ENCODE peak calls at places on chromosomes 11 and 22, in five cellular contexts. Y, U, H, L and W are unnamed samples.

GRCh38 chr11:2196970-2197770 is 25.6 kb upstream of the TH start:
- DNase-seq in Y (peak; percentile 69), L (peak; percentile 76), H (peak; percentile 38), U (no peak), W (peak; percentile 87)

GRCh38 chr11:128226106-128226716 is 361.1 kb downstream of the ETS1 start:
- DNase-seq in Y (no peak), U (no peak), L (no peak), H (no peak), W (no peak)

GRCh38 chr22:25183959-25184619 is 15.6 kb upstream of the CRYBB3 start:
- DNase-seq in H (no peak), Y (no peak), U (no peak), L (no peak), W (no peak)

GRCh38 chr22:49726022-49726681 is 101.5 kb downstream of the BRD1 start:
- DNase-seq in H (no peak), U (no peak), L (no peak), Y (no peak), W (no peak)

GRCh38 chr11:119723952-119724325 is 5.1 kb downstream of the NECTIN1 start:
- DNase-seq in Y (no peak), U (no peak), L (no peak), H (no peak), W (no peak)

GRCh38 chr11:120776683-120777010 is 247.3 kb upstream of the TBCEL start:
- DNase-seq in H (no peak), U (no peak), Y (no peak), L (no peak), W (no peak)

GRCh38 chr22:31106651-31107205 is 640 bp downstream of the SELENOM start:
- DNase-seq in Y (peak; percentile 65), L (peak; percentile 65), H (no peak), U (no peak), W (peak; percentile 49)

GRCh38 chr11:92978226-92979111 is 9.0 kb downstream of the MTNR1B start:
- DNase-seq in U (no peak), Y (no peak), L (no peak), H (no peak), W (no peak)

GRCh38 chr22:31692186-31692886 is 30.3 kb upstream of the PISD start:
- DNase-seq in L (no peak), H (no peak), Y (no peak), U (no peak), W (no peak)

GRCh38 chr11:30254307-30255298 is 23.8 kb downstream of the FSHB start:
- DNase-seq in H (no peak), L (no peak), U (no peak), Y (no peak), W (no peak)

GRCh38 chr11:123653997-123654565 is 343 bp downstream of the SCN3B start:
- DNase-seq in H (peak; percentile 56), Y (peak; percentile 29), L (no peak), U (no peak), W (peak; percentile 46)

GRCh38 chr22:29854432-29854831 is 16.4 kb upstream of the ASCC2 start:
- DNase-seq in H (no peak), U (no peak), L (no peak), Y (no peak), W (peak; percentile 22)

GRCh38 chr22:48241658-48242057 is 1479.2 kb downstream of the TBC1D22A start:
- DNase-seq in L (no peak), U (no peak), H (no peak), Y (no peak), W (no peak)

GRCh38 chr11:65833297-65834030 is at the start of gene SNX32:
- DNase-seq in Y (peak; percentile 96), U (peak; percentile 71), H (peak; percentile 92), L (peak; percentile 94), W (peak; percentile 98)

GRCh38 chr11:75033916-75034315 is 45.2 kb downstream of the NEU3 start:
- DNase-seq in U (no peak), H (no peak), Y (no peak), L (no peak), W (no peak)

GRCh38 chr11:60059052-60059451 is 2.6 kb downstream of the MS4A3 start:
- DNase-seq in H (peak; percentile 45), L (no peak), U (no peak), Y (no peak), W (no peak)

GRCh38 chr11:69867076-69868002 is 48.1 kb upstream of the FGF3 start:
- DNase-seq in U (no peak), L (no peak), H (no peak), Y (no peak), W (peak; percentile 35)

GRCh38 chr22:37967147-37967546 is 13.6 kb downstream of the POLR2F start:
- DNase-seq in L (no peak), Y (no peak), H (no peak), U (no peak), W (no peak)

GRCh38 chr22:38953577-38954413 is 3.6 kb upstream of the APOBEC3A start:
- DNase-seq in L (no peak), U (no peak), H (no peak), Y (no peak), W (peak; percentile 54)

GRCh38 chr22:22094514-22094913 is 111.9 kb upstream of the TOP3B start:
- DNase-seq in Y (no peak), U (no peak), L (no peak), H (no peak), W (no peak)

GRCh38 chr11:126317681-126318641 is 14.1 kb downstream of the DCPS start:
- DNase-seq in Y (peak; percentile 87), H (no peak), L (peak; percentile 88), U (no peak), W (peak; percentile 52)

GRCh38 chr11:36372101-36372767 is 76.1 kb downstream of the PRR5L start:
- DNase-seq in Y (no peak), H (no peak), L (no peak), U (no peak), W (no peak)

GRCh38 chr11:33942954-33943353 is 51.1 kb upstream of the LMO2 start:
- DNase-seq in Y (no peak), H (peak; percentile 85), L (peak; percentile 40), U (no peak), W (no peak)

GRCh38 chr22:17999851-18000250 is 24.5 kb downstream of the MICAL3 start:
- DNase-seq in H (no peak), L (no peak), Y (no peak), U (no peak), W (no peak)

GRCh38 chr11:82906236-82906635 is 4.7 kb downstream of the DDIAS start:
- DNase-seq in H (peak; percentile 68), U (no peak), Y (no peak), L (no peak), W (no peak)

GRCh38 chr11:10355257-10355661 is 50.4 kb downstream of the ADM start:
- DNase-seq in U (no peak), L (no peak), H (no peak), Y (no peak), W (no peak)

GRCh38 chr11:86632499-86633269 is 39.7 kb downstream of the ME3 start:
- DNase-seq in U (no peak), L (no peak), Y (peak; percentile 33), H (peak; percentile 96), W (no peak)

GRCh38 chr11:10310301-10310841 is 5.5 kb downstream of the ADM start:
- DNase-seq in Y (no peak), L (no peak), H (peak; percentile 5), U (no peak), W (no peak)

DNA sequence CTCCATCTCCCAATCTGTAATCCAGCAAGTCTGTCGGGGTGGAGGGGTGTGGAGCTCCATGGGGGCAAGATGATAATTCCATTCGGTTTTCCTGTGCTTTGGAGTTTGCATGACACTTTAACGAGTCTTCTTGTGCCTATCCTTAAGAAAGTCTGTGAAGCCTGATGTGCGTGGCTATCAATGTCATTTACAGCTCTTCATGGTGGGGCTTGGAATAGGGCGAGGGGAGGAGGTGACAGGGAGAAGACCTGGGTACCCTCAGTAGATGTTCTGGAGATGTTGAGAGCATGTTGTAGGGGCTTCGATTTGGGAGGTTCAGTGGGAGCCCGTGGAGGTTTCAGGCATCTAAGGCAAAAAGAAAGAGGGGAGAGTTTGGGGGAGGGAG is 579 bp upstream of the PHLDB1 start:
- DNase-seq in Y (no peak), U (no peak), L (no peak), H (no peak), W (no peak)
- TF ChIP-seq CTCF in Y (no peak), U (no peak), L (no peak), H (no peak), W (no peak)

DNA sequence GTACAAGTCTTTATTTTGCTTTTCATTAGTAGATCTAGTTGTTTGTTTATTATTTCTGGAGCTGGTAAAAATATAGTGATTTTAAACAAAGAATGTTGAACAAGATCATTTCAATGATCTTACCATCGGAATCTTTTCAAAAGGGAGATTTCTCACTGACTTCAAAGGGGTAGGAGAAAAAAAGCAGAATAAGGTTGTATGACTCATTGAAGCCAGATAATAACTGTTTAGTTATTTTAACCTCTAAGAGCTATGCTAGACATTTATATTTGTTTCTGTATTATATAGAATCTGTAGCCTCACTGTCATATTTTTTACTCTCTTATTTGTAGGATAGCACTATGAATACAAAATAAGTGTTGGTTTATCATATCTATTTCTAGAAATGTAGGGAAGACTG is 8.0 kb upstream of the PDE3B start:
- DNase-seq in H (no peak), U (no peak), Y (no peak), L (no peak), W (no peak)
- H3K27ac ChIP-seq in H (no peak overlapping the region), U (no peak overlapping the region), Y (no peak overlapping the region), L (no peak overlapping the region), W (no peak overlapping the region)

GRCh38 chr11:31818874-31819331 is 7.8 kb upstream of the PAX6 start:
- DNase-seq in H (no peak), U (no peak), Y (no peak), L (no peak), W (no peak)
- H3K27me3 ChIP-seq in H (peaks cover 94% of the 10 kb centered on the region), U (peaks cover 97% of the 10 kb centered on the region), Y (peaks cover 14% of the 10 kb centered on the region), L (peaks cover 81% of the 10 kb centered on the region), W (peaks cover 68% of the 10 kb centered on the region)

GRCh38 chr11:107683807-107684206 is 28.0 kb downstream of the SLN start:
- DNase-seq in L (no peak), U (no peak), H (no peak), Y (no peak), W (no peak)
- TF ChIP-seq CTCF in L (no peak), U (no peak), H (peak; percentile 27), Y (no peak), W (peak; percentile 18)

GRCh38 chr22:42926034-42926433 is 69.0 kb upstream of the ARFGAP3 start:
- DNase-seq in H (peak; percentile 91), L (no peak), Y (no peak), U (no peak), W (no peak)
- H3K27ac ChIP-seq in H (peak overlapping the region; percentile 87), L (no peak overlapping the region), Y (no peak overlapping the region), U (peak overlapping the region; percentile 49), W (peak overlapping the region; percentile 17)

DNA sequence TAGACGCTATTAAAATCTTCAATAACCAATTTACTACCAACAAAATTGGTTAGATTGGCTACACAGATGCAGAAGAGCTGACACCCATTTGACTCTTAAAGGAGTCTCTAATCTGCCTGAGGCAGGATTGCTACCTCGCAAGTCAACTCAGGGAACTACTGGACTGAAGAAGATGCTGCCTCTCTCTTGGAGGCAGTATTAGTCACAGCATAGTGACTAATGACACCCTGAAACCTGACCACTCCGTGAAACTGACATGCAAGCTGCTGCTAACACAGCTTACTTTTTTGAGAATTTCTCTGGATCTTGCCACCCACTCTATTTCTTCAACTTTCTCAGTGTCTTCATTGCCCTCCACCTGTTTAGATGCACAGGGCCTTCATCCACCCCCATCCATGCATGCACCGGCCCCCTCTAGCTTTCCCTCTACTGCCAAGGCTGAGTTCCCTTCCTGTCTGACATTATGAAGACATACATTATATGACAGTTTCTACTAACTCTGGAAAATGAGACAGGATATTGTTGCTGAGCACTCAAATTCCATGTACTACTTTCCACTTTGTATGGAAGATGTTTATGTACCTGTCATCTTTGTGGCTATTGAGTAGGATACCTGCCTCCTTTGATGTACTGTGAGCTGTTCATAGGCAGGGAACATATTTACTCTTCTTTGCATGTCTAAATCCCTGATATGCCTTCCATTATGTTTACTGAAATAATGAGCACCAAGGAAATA is 183.2 kb downstream of the MSANTD4 start:
- DNase-seq in H (no peak), U (no peak), Y (no peak), L (no peak), W (no peak)
- H3K27me3 ChIP-seq in H (no peaks in the 10 kb centered on the region), U (no peaks in the 10 kb centered on the region), Y (no peaks in the 10 kb centered on the region), L (no peaks in the 10 kb centered on the region), W (no peaks in the 10 kb centered on the region)